ENCODE peak calls at places on chromosomes 16 and 17, in six cellular contexts. A is NCI-H510A treated with DMSO at 0.1 percent for 48 hours; G is central memory CD4-positive, alpha-beta T cell; H is A549; Z is NCI-H2081 treated with DMSO at 0.1 percent for 48 hours; F is T1000. Q is an unnamed sample.

GRCh38 chr16:17917316-17918019 is 419.1 kb downstream of the NPIPA8 start:
- DNase-seq in A (no peak), G (no peak), H (no peak), Z (no peak), F (no peak), Q (no peak)

GRCh38 chr17:42288078-42288984 is at the start of gene STAT5A:
- DNase-seq in A (peak), G (peak), H (peak), Z (peak), F (peak), Q (peak)

GRCh38 chr17:29292071-29292991 is 1.6 kb downstream of the NUFIP2 start:
- DNase-seq in A (peak), G (peak), H (peak), Z (no peak), F (peak), Q (peak)

GRCh38 chr17:72394531-72394930 is 273.7 kb downstream of the SOX9 start:
- DNase-seq in A (no peak), G (no peak), H (no peak), Z (no peak), F (no peak), Q (peak)

GRCh38 chr17:17325228-17325627 is 22.1 kb downstream of the NT5M start:
- DNase-seq in A (no peak), G (no peak), H (no peak), Z (no peak), F (no peak), Q (no peak)

GRCh38 chr16:17211797-17212196 is 259.0 kb downstream of the XYLT1 start:
- DNase-seq in A (no peak), G (peak), H (peak), Z (no peak), F (no peak), Q (no peak)

GRCh38 chr17:7858487-7858832 is 657 bp downstream of the CYB5D1 start:
- DNase-seq in A (peak), G (no peak), H (peak), Z (no peak), F (peak), Q (peak)

GRCh38 chr17:83136931-83137330 is 57.5 kb downstream of the METRNL start:
- DNase-seq in A (no peak), G (no peak), H (no peak), Z (no peak), F (no peak), Q (no peak)

GRCh38 chr17:72376486-72377345 is 255.9 kb downstream of the SOX9 start:
- DNase-seq in A (no peak), G (no peak), H (no peak), Z (no peak), F (no peak), Q (no peak)

GRCh38 chr16:4837733-4838501 is 9.2 kb downstream of the GLYR1 start:
- DNase-seq in A (no peak), G (no peak), H (no peak), Z (no peak), F (no peak), Q (no peak)

GRCh38 chr17:700504-701094 is 14.0 kb downstream of the VPS53 start:
- DNase-seq in A (peak), G (peak), H (peak), Z (no peak), F (no peak), Q (no peak)

GRCh38 chr16:69217433-69217832 is 30.5 kb downstream of the SNTB2 start:
- DNase-seq in A (no peak), G (no peak), H (peak), Z (no peak), F (no peak), Q (peak)

Q was measured in PC-9.